ENCODE peak calls at places on chromosomes 4 and X, in ten cellular contexts. K is activated T-cell treated with anti-CD3 and anti-CD28 coated beads for 24 hours, E is fibroblast of the aortic adventitia, A is erythroblast, H is mucosa of descending colon, J is hippocampal formation, L is brain pericyte, I is HFF-Myc, Y is neural crest cell, T is A673. F is an unnamed sample.

GRCh38 chr4:4341861-4342650 is 44.8 kb upstream of the NSG1 start:
- DNase-seq in K (no peak), E (no peak), A (no peak), H (no peak), J (no peak), L (no peak), I (no peak), Y (no peak), T (no peak), F (no peak)

GRCh38 chr4:22268350-22269025 is 247.4 kb downstream of the ADGRA3 start:
- DNase-seq in K (no peak), E (no peak), A (no peak), H (no peak), J (no peak), L (no peak), I (no peak), Y (no peak), T (no peak), F (no peak)

GRCh38 chr4:5955201-5955821 is 62.4 kb upstream of the CRMP1 start:
- DNase-seq in K (no peak), E (no peak), A (no peak), H (no peak), J (no peak), L (no peak), I (no peak), Y (no peak), T (no peak), F (no peak)

GRCh38 chrX:40004916-40005289 is 92.9 kb downstream of the BCOR start:
- DNase-seq in K (no peak), E (no peak), A (no peak), H (no peak), J (no peak), L (no peak), I (no peak), Y (no peak), T (no peak), F (no peak)

GRCh38 chrX:108001218-108001814 is 19.1 kb upstream of the TEX13B start:
- DNase-seq in K (no peak), E (peak), A (peak), H (no peak), J (no peak), L (no peak), I (peak), Y (no peak), T (peak), F (no peak)

GRCh38 chrX:1075156-1075555 is 137.3 kb downstream of the CRLF2 start:
- DNase-seq in K (no peak), E (no peak), A (no peak), H (no peak), J (no peak), L (no peak), I (no peak), Y (no peak), T (no peak), F (no peak)

GRCh38 chrX:56728752-56729151 is 291 bp upstream of the NBDY start:
- DNase-seq in K (no peak), E (peak), A (peak), H (peak), J (no peak), L (no peak), I (no peak), Y (peak), T (peak), F (no peak)

GRCh38 chr4:138910914-138911336 is 104.7 kb upstream of the NOCT start:
- DNase-seq in K (no peak), E (peak), A (peak), H (peak), J (peak), L (peak), I (peak), Y (peak), T (no peak), F (no peak)

GRCh38 chr4:100288811-100289529 is 98.7 kb upstream of the DDIT4L start:
- DNase-seq in K (no peak), E (peak), A (no peak), H (no peak), J (no peak), L (no peak), I (no peak), Y (no peak), T (no peak), F (no peak)

GRCh38 chr4:138086471-138086870 is 155.7 kb downstream of the SLC7A11 start:
- DNase-seq in K (no peak), E (no peak), A (no peak), H (no peak), J (no peak), L (no peak), I (no peak), Y (no peak), T (no peak), F (no peak)

GRCh38 chrX:154732421-154733071 is 18.3 kb downstream of the GAB3 start:
- DNase-seq in K (no peak), E (no peak), A (no peak), H (no peak), J (no peak), L (no peak), I (no peak), Y (no peak), T (no peak), F (no peak)

GRCh38 chrX:110086916-110087484 is 84.1 kb downstream of the TMEM164 start:
- DNase-seq in K (no peak), E (peak), A (peak), H (no peak), J (no peak), L (peak), I (no peak), Y (no peak), T (no peak), F (no peak)

GRCh38 chrX:125203737-125204578 is 115.7 kb upstream of the TEX13C start:
- DNase-seq in K (no peak), E (no peak), A (peak), H (no peak), J (peak), L (no peak), I (no peak), Y (peak), T (peak), F (no peak)

GRCh38 chr4:85200106-85200505 is 233.6 kb upstream of the WDFY3 start:
- DNase-seq in K (no peak), E (no peak), A (no peak), H (no peak), J (no peak), L (no peak), I (no peak), Y (no peak), T (no peak), F (no peak)

GRCh38 chrX:23785564-23785963 is 2.6 kb downstream of the SAT1 start:
- DNase-seq in K (no peak), E (no peak), A (no peak), H (no peak), J (no peak), L (no peak), I (no peak), Y (no peak), T (no peak), F (no peak)

GRCh38 chr4:19831644-19832285 is 419.9 kb upstream of the SLIT2 start:
- DNase-seq in K (no peak), E (peak), A (no peak), H (no peak), J (no peak), L (no peak), I (no peak), Y (no peak), T (no peak), F (no peak)

GRCh38 chrX:31266172-31267076 is 194.6 kb upstream of the FTHL17 start:
- DNase-seq in K (no peak), E (no peak), A (no peak), H (peak), J (peak), L (no peak), I (no peak), Y (peak), T (peak), F (no peak)

GRCh38 chr4:40422309-40422708 is 87.2 kb downstream of the CHRNA9 start:
- DNase-seq in K (no peak), E (no peak), A (no peak), H (no peak), J (no peak), L (no peak), I (no peak), Y (no peak), T (no peak), F (no peak)

GRCh38 chr4:10664408-10664807 is 20.2 kb downstream of the CLNK start:
- DNase-seq in K (no peak), E (peak), A (no peak), H (no peak), J (no peak), L (peak), I (peak), Y (no peak), T (no peak), F (no peak)

GRCh38 chr4:148052448-148052847 is 320.6 kb downstream of the ARHGAP10 start:
- DNase-seq in K (no peak), E (no peak), A (no peak), H (no peak), J (no peak), L (no peak), I (no peak), Y (no peak), T (no peak), F (no peak)

GRCh38 chrX:143788265-143788664 is 67.7 kb upstream of the SPANXN2 start:
- DNase-seq in K (no peak), E (peak), A (no peak), H (no peak), J (no peak), L (no peak), I (no peak), Y (peak), T (peak), F (no peak)

GRCh38 chr4:3756343-3757059 is 9.7 kb upstream of the ADRA2C start:
- DNase-seq in K (no peak), E (no peak), A (no peak), H (no peak), J (no peak), L (no peak), I (no peak), Y (no peak), T (no peak), F (no peak)

GRCh38 chr4:16139066-16139945 is 55.5 kb upstream of the PROM1 start:
- DNase-seq in K (no peak), E (no peak), A (peak), H (peak), J (no peak), L (no peak), I (no peak), Y (no peak), T (no peak), F (no peak)

GRCh38 chrX:40105791-40106676 is 8.3 kb upstream of the BCOR start:
- DNase-seq in K (peak), E (no peak), A (peak), H (peak), J (peak), L (no peak), I (no peak), Y (peak), T (peak), F (peak)

GRCh38 chr4:143083811-143084472 is 100.8 kb upstream of the USP38 start:
- DNase-seq in K (no peak), E (no peak), A (no peak), H (no peak), J (no peak), L (no peak), I (no peak), Y (no peak), T (peak), F (no peak)

GRCh38 chrX:9885150-9885549 is 82.0 kb upstream of the CLDN34 start:
- DNase-seq in K (peak), E (peak), A (peak), H (peak), J (peak), L (no peak), I (no peak), Y (peak), T (peak), F (peak)

GRCh38 chrX:39688576-39689373 is 409.0 kb downstream of the BCOR start:
- DNase-seq in K (no peak), E (peak), A (peak), H (peak), J (peak), L (no peak), I (no peak), Y (peak), T (peak), F (no peak)

GRCh38 chr4:5722328-5722727 is 11.3 kb downstream of the EVC start:
- DNase-seq in K (no peak), E (peak), A (no peak), H (no peak), J (no peak), L (no peak), I (no peak), Y (no peak), T (no peak), F (no peak)

GRCh38 chr4:7905461-7905915 is 34.2 kb downstream of the AFAP1 start:
- DNase-seq in K (no peak), E (peak), A (no peak), H (no peak), J (no peak), L (no peak), I (peak), Y (no peak), T (peak), F (no peak)

GRCh38 chr4:5018603-5019002 is 655 bp downstream of the CYTL1 start:
- DNase-seq in K (no peak), E (no peak), A (peak), H (no peak), J (no peak), L (no peak), I (no peak), Y (no peak), T (no peak), F (no peak)

GRCh38 chrX:103586314-103586646 is 965 bp downstream of the TCEAL4 start:
- DNase-seq in K (no peak), E (peak), A (no peak), H (peak), J (no peak), L (no peak), I (no peak), Y (no peak), T (no peak), F (no peak)

GRCh38 chr4:125096662-125097061 is 218.1 kb upstream of the FAT4 start:
- DNase-seq in K (no peak), E (no peak), A (no peak), H (no peak), J (no peak), L (no peak), I (no peak), Y (no peak), T (no peak), F (no peak)

GRCh38 chr4:11232004-11232403 is 196.7 kb downstream of the HS3ST1 start:
- DNase-seq in K (no peak), E (no peak), A (no peak), H (no peak), J (no peak), L (peak), I (no peak), Y (no peak), T (no peak), F (no peak)

GRCh38 chrX:4670606-4671005 is 957.2 kb upstream of the PRKX start:
- DNase-seq in K (no peak), E (no peak), A (no peak), H (no peak), J (no peak), L (no peak), I (no peak), Y (no peak), T (no peak), F (no peak)

GRCh38 chr4:186475202-186475601 is 80.2 kb downstream of the MTNR1A start:
- DNase-seq in K (no peak), E (no peak), A (no peak), H (no peak), J (no peak), L (no peak), I (no peak), Y (no peak), T (no peak), F (no peak)